ENCODE peak calls at places on chromosomes 5 and 9, in nine cellular contexts. H is fibroblast of villous mesenchyme; R is COR-L47; M is activated effector memory CD4-positive, alpha-beta T cell treated with Interleukin-2 at 50 U/mL for 16 hours; Y is HS-27A; T is right atrium auricular region; J is colonic mucosa; N is activated T-helper 1 cell treated with Interleukin-2 at 50 U/mL for 16 hours; V is mesothelial cell of epicardium. C is an unnamed sample.

GRCh38 chr5:145984072-145984471 is 47.7 kb downstream of the SH3RF2 start:
- DNase-seq in H (no peak), J (no peak), Y (no peak), T (no peak), M (no peak), R (no peak), V (no peak), N (no peak), C (no peak)

GRCh38 chr9:101437806-101438232 is 2.2 kb upstream of the ALDOB start:
- DNase-seq in R (no peak), H (peak; percentile 51), N (no peak), T (peak; percentile 66), V (no peak), Y (no peak), J (no peak), M (no peak), C (no peak)

GRCh38 chr5:64587370-64587769 is 81.6 kb downstream of the RGS7BP start:
- DNase-seq in M (no peak), H (no peak), J (no peak), Y (no peak), N (no peak), V (no peak), T (no peak), R (no peak), C (no peak)

GRCh38 chr9:36407122-36407723 is 7.2 kb upstream of the RNF38 start:
- DNase-seq in T (peak; percentile 62), M (peak; percentile 26), J (peak; percentile 47), Y (peak; percentile 30), V (peak; percentile 57), H (peak; percentile 74), N (peak; percentile 42), R (peak; percentile 47), C (peak; percentile 52)

GRCh38 chr9:33162721-33163311 is 4.3 kb downstream of the B4GALT1 start:
- DNase-seq in T (peak; percentile 90), V (no peak), H (peak; percentile 92), N (no peak), Y (no peak), J (peak; percentile 58), R (no peak), M (no peak), C (no peak)

GRCh38 chr5:172284275-172284971 is 859 bp upstream of the UBTD2 start:
- DNase-seq in H (peak; percentile 53), Y (peak; percentile 12), T (no peak), J (no peak), N (no peak), V (peak; percentile 64), M (no peak), R (no peak), C (no peak)

GRCh38 chr9:93173365-93174150 is 10.4 kb upstream of the WNK2 start:
- DNase-seq in J (no peak), M (no peak), N (no peak), R (no peak), V (no peak), Y (no peak), H (no peak), T (no peak), C (no peak)

GRCh38 chr5:127088226-127088625 is 14.9 kb upstream of the C5orf63 start:
- DNase-seq in H (peak; percentile 98), R (no peak), T (no peak), M (no peak), V (no peak), J (peak; percentile 29), N (no peak), Y (peak; percentile 79), C (no peak)

GRCh38 chr9:130770679-130771442 is 64.2 kb upstream of the ABL1 start:
- DNase-seq in H (peak; percentile 81), N (no peak), Y (peak; percentile 68), J (no peak), M (no peak), R (peak; percentile 20), T (no peak), V (no peak), C (peak; percentile 58)

GRCh38 chr5:3145641-3146040 is 394.2 kb upstream of the IRX2 start:
- DNase-seq in V (no peak), R (no peak), T (no peak), Y (no peak), N (no peak), M (no peak), J (no peak), H (no peak), C (no peak)

GRCh38 chr5:152686931-152687330 is 281.9 kb upstream of the NMUR2 start:
- DNase-seq in V (no peak), N (no peak), J (no peak), Y (no peak), H (no peak), T (no peak), M (no peak), R (no peak), C (no peak)

GRCh38 chr5:112738180-112738560 is 485 bp downstream of the APC start:
- DNase-seq in Y (no peak), J (no peak), R (peak; percentile 32), N (no peak), V (no peak), H (peak; percentile 6), T (no peak), M (no peak), C (peak; percentile 17)